ENCODE peak calls at places on chromosomes 6 and 20, in nine cellular contexts. F is D341Med; R is midbrain; O is fibroblast of mammary gland; C is astrocyte of the spinal cord; V is NCI-H1436; W is activated naive CD4-positive, alpha-beta T cell; G is GM12892; L is bronchial epithelial cell. T is an unnamed sample.

GRCh38 chr6:168004023-168004422 is 6.6 kb downstream of the KIF25 start:
- DNase-seq in F (no peak), R (no peak), O (no peak), C (no peak), V (no peak), W (no peak), G (no peak), L (no peak), T (no peak)

GRCh38 chr6:110181131-110182027 is 1.2 kb downstream of the CDC40 start:
- DNase-seq in F (no peak), R (no peak), O (no peak), C (no peak), V (no peak), W (no peak), G (no peak), L (peak), T (no peak)

GRCh38 chr20:2859330-2860121 is 13.8 kb upstream of the PTPRA start:
- DNase-seq in F (no peak), R (peak), O (peak), C (peak), V (no peak), W (no peak), G (no peak), L (no peak), T (no peak)

GRCh38 chr6:73043446-73043845 is 181.8 kb downstream of the KHDC1L start:
- DNase-seq in F (no peak), R (no peak), O (no peak), C (no peak), V (no peak), W (no peak), G (no peak), L (no peak), T (no peak)

GRCh38 chr6:74870403-74870802 is 335.4 kb downstream of the COL12A1 start:
- DNase-seq in F (no peak), R (no peak), O (peak), C (peak), V (no peak), W (no peak), G (no peak), L (no peak), T (no peak)

GRCh38 chr20:49431345-49431744 is 51.1 kb downstream of the KCNB1 start:
- DNase-seq in F (no peak), R (no peak), O (no peak), C (no peak), V (no peak), W (no peak), G (no peak), L (peak), T (no peak)

GRCh38 chr6:16635810-16636602 is 125.3 kb downstream of the ATXN1 start:
- DNase-seq in F (peak), R (no peak), O (peak), C (peak), V (no peak), W (no peak), G (no peak), L (peak), T (no peak)

GRCh38 chr6:139591075-139591474 is 216.6 kb upstream of the CITED2 start:
- DNase-seq in F (no peak), R (no peak), O (no peak), C (no peak), V (no peak), W (no peak), G (no peak), L (no peak), T (no peak)

GRCh38 chr6:37168809-37169457 is 1.0 kb upstream of the PIM1 start:
- DNase-seq in F (no peak), R (peak), O (no peak), C (no peak), V (no peak), W (no peak), G (no peak), L (peak), T (no peak)

GRCh38 chr20:665276-665675 is 10.3 kb downstream of the SCRT2 start:
- DNase-seq in F (no peak), R (no peak), O (no peak), C (no peak), V (no peak), W (no peak), G (no peak), L (no peak), T (no peak)